ENCODE peak calls at places on chromosomes 11 and 22, in five cellular contexts. L is fibroblast of pulmonary artery, K is HFF-Myc, U is fibroblast of mammary gland, Y is prostate gland. N is an unnamed sample.

GRCh38 chr22:46022881-46023512 is 46.0 kb upstream of the WNT7B start:
- DNase-seq in L (no peak), K (no peak), U (no peak), Y (no peak), N (no peak)

GRCh38 chr11:2975594-2975993 is 16.5 kb downstream of the NAP1L4 start:
- DNase-seq in L (peak), K (no peak), U (peak), Y (peak), N (peak)

GRCh38 chr22:20153945-20154344 is 3.1 kb upstream of the CCDC188 start:
- DNase-seq in L (no peak), K (no peak), U (no peak), Y (no peak), N (no peak)

GRCh38 chr11:37449146-37449545 is 851.1 kb upstream of the RAG2 start:
- DNase-seq in L (peak), K (peak), U (peak), Y (no peak), N (peak)

GRCh38 chr11:69427337-69427736 is 54.1 kb upstream of the LINC01488 start:
- DNase-seq in L (no peak), K (no peak), U (no peak), Y (no peak), N (no peak)

GRCh38 chr11:26947379-26947844 is 46.5 kb upstream of the FIBIN start:
- DNase-seq in L (peak), K (peak), U (peak), Y (peak), N (peak)

GRCh38 chr11:74771139-74771538 is 22.5 kb downstream of the RNF169 start:
- DNase-seq in L (no peak), K (no peak), U (no peak), Y (no peak), N (no peak)

GRCh38 chr22:43859176-43859575 is 3.1 kb downstream of the SULT4A1 start:
- DNase-seq in L (no peak), K (no peak), U (no peak), Y (no peak), N (no peak)

GRCh38 chr22:46003271-46004091 is 26.5 kb upstream of the WNT7B start:
- DNase-seq in L (no peak), K (no peak), U (peak), Y (no peak), N (no peak)

GRCh38 chr11:92325416-92325815 is 100.8 kb downstream of the FAT3 start:
- DNase-seq in L (no peak), K (no peak), U (no peak), Y (no peak), N (no peak)

GRCh38 chr11:68615657-68616056 is 68.7 kb upstream of the GAL start:
- DNase-seq in L (no peak), K (no peak), U (no peak), Y (no peak), N (no peak)

GRCh38 chr11:2156416-2157182 is 4.4 kb downstream of the INS start:
- DNase-seq in L (peak), K (no peak), U (peak), Y (peak), N (peak)

GRCh38 chr22:46178755-46179505 is 28.6 kb downstream of the PPARA start:
- DNase-seq in L (no peak), K (no peak), U (no peak), Y (no peak), N (no peak)

GRCh38 chr11:33387996-33388395 is 130.8 kb downstream of the HIPK3 start:
- DNase-seq in L (no peak), K (no peak), U (no peak), Y (no peak), N (no peak)

GRCh38 chr11:47467372-47467771 is 18.4 kb upstream of the RAPSN start:
- DNase-seq in L (no peak), K (no peak), U (no peak), Y (peak), N (no peak)

GRCh38 chr11:79440451-79441158 is at the start of gene TENM4:
- DNase-seq in L (peak), K (no peak), U (peak), Y (peak), N (peak)

GRCh38 chr22:24555160-24555495 is 190 bp upstream of the GUCD1 start:
- DNase-seq in L (peak), K (peak), U (peak), Y (peak), N (peak)

GRCh38 chr11:35714882-35715612 is 52.5 kb downstream of the TRIM44 start:
- DNase-seq in L (peak), K (peak), U (peak), Y (no peak), N (peak)

GRCh38 chr11:80958414-80958813 is 1517.6 kb upstream of the TENM4 start:
- DNase-seq in L (peak), K (no peak), U (peak), Y (peak), N (peak)

GRCh38 chr22:44357296-44357961 is 44.7 kb upstream of the SHISAL1 start:
- DNase-seq in L (no peak), K (no peak), U (no peak), Y (no peak), N (no peak)

GRCh38 chr11:123235687-123236261 is 40.7 kb upstream of the CLMP start:
- DNase-seq in L (peak), K (no peak), U (peak), Y (no peak), N (peak)

GRCh38 chr11:68020575-68020974 is 9.9 kb upstream of the NDUFS8 start:
- DNase-seq in L (peak), K (no peak), U (no peak), Y (no peak), N (no peak)

GRCh38 chr11:46050065-46050464 is 71.2 kb downstream of the PHF21A start:
- DNase-seq in L (peak), K (peak), U (peak), Y (peak), N (peak)

GRCh38 chr11:21654091-21654490 is 538.8 kb upstream of the ANO5 start:
- DNase-seq in L (no peak), K (no peak), U (no peak), Y (no peak), N (no peak)

GRCh38 chr11:12075822-12076821 is 34.3 kb upstream of the MICAL2 start:
- DNase-seq in L (peak), K (peak), U (peak), Y (no peak), N (peak)

GRCh38 chr22:50606126-50606525 is 5.5 kb downstream of the MAPK8IP2 start:
- DNase-seq in L (no peak), K (no peak), U (no peak), Y (no peak), N (no peak)

GRCh38 chr22:32245042-32245441 is 10.1 kb downstream of the SLC5A4 start:
- DNase-seq in L (no peak), K (no peak), U (no peak), Y (no peak), N (no peak)

GRCh38 chr22:29044657-29045176 is 16.9 kb downstream of the C22orf31 start:
- DNase-seq in L (peak), K (peak), U (peak), Y (no peak), N (peak)

GRCh38 chr11:106858200-106858599 is 160.1 kb downstream of the GUCY1A2 start:
- DNase-seq in L (no peak), K (no peak), U (no peak), Y (no peak), N (no peak)

GRCh38 chr11:8060801-8061554 is 20.0 kb upstream of the TUB start:
- DNase-seq in L (peak), K (no peak), U (peak), Y (no peak), N (peak)

GRCh38 chr22:48404801-48405447 is 1422.7 kb downstream of the BRD1 start:
- DNase-seq in L (no peak), K (no peak), U (no peak), Y (no peak), N (no peak)

GRCh38 chr22:41996826-41997225 is 1.8 kb upstream of the WBP2NL start:
- DNase-seq in L (no peak), K (no peak), U (no peak), Y (no peak), N (no peak)

GRCh38 chr22:45077286-45077685 is 67.5 kb upstream of the PHF21B start:
- DNase-seq in L (no peak), K (no peak), U (no peak), Y (no peak), N (no peak)

GRCh38 chr22:40518840-40519239 is 117.7 kb downstream of the MRTFA start:
- DNase-seq in L (no peak), K (no peak), U (no peak), Y (no peak), N (no peak)

GRCh38 chr22:38271101-38271500 is 1.7 kb downstream of the TMEM184B start:
- DNase-seq in L (no peak), K (no peak), U (no peak), Y (no peak), N (no peak)
- H3K4me3 ChIP-seq in L (peak), K (peak), U (no peak), Y (no peak), N (no peak)

GRCh38 chr22:17375914-17376614 is 6.8 kb downstream of the CECR2 start:
- DNase-seq in L (no peak), K (no peak), U (no peak), Y (no peak), N (no peak)

GRCh38 chr22:17376950-17377349 is 7.7 kb downstream of the CECR2 start:
- DNase-seq in L (no peak), K (no peak), U (no peak), Y (no peak), N (no peak)

GRCh38 chr22:17381237-17381913 is 12.1 kb downstream of the CECR2 start:
- DNase-seq in L (no peak), K (no peak), U (no peak), Y (no peak), N (no peak)

GRCh38 chr22:17380711-17381087 is 11.4 kb downstream of the CECR2 start:
- DNase-seq in L (no peak), K (no peak), U (no peak), Y (no peak), N (no peak)

DNA sequence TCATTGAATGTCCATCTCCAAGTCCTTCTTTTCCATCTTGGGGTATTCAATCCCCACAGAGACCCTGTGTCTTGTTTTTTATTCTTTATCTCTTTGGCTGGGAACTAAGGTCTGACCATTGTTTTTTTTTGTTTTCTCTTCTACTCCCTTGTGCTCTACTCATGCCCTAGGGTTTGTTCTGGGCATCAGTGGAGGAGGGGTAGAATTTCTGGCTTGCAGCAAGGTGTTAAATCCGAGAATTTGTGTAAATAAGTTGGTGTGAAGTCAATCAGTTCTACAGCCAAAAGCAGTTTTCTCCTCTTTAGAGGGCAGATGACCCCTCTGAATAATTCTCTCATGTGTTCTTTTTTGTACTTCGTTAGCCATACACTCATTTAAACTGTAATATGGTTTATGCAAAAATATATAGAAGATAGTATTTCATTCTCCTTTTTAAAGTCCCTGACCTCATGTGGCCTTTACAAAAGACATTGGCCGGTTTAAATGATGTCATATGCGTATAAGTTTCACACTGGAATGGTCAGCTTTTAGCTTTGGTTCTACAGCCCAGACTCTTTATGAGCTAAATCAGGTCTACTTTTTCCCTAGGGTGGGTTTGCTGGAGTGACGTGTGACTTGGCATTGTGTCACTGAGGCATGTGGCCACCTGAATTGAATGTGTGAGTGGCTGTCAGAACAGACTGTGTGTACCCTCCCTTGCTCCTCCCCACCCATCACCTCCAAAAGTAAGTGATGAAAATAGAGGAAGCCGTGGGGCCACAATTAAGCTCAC is 10.9 kb downstream of the CECR2 start:
- DNase-seq in L (no peak), K (no peak), U (no peak), Y (no peak), N (no peak)
- TF ChIP-seq CTCF in L (no peak), K (no peak), U (no peak), Y (no peak), N (no peak)

GRCh38 chr11:65113361-65113756 is 1.7 kb downstream of the TM7SF2 start:
- DNase-seq in L (no peak), K (no peak), U (no peak), Y (no peak), N (no peak)

GRCh38 chr11:65111537-65112225 is at the start of gene TM7SF2:
- DNase-seq in L (peak), K (no peak), U (peak), Y (peak), N (peak)

GRCh38 chr11:65113839-65114238 is 2.2 kb downstream of the TM7SF2 start:
- DNase-seq in L (no peak), K (no peak), U (no peak), Y (no peak), N (no peak)

GRCh38 chr11:65112226-65112550 is 516 bp downstream of the TM7SF2 start:
- DNase-seq in L (no peak), K (no peak), U (no peak), Y (no peak), N (no peak)

GRCh38 chr11:65112551-65113360 is 1.1 kb downstream of the TM7SF2 start:
- DNase-seq in L (peak), K (no peak), U (no peak), Y (no peak), N (peak)
- H3K4me3 ChIP-seq in L (peak), K (peak), U (peak), Y (peak), N (peak)

GRCh38 chr11:5891216-5891800 is 1.7 kb upstream of the OR52E5 start:
- DNase-seq in L (peak), K (no peak), U (peak), Y (no peak), N (peak)
- TF ChIP-seq CTCF in L (peak), K (no peak), U (peak), Y (no peak), N (peak)

GRCh38 chr11:77909277-77909676 is 85.2 kb downstream of the INTS4 start:
- DNase-seq in L (no peak), K (no peak), U (no peak), Y (no peak), N (no peak)

DNA sequence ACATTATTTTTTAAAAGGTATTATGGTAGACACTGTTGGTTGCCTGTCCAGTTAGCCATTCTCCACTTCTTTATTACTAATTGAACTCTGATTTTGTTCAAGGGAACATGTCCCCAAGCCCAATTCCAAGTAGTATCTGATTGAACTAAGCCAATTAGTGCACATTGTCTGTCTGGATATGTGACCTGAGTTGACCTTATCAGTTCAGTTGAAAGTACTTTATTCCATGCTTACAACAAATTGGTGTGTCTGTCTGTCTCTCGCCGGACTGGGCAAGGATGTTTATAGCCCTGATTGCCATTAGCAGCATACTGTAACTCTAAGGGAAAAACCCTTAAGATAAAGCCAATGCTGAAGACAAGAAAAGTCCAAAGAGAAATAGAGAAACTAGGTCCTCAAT is 85.6 kb downstream of the INTS4 start:
- DNase-seq in L (no peak), K (no peak), U (no peak), Y (no peak), N (no peak)
- H3K4me3 ChIP-seq in L (no peak), K (no peak), U (no peak), Y (no peak), N (no peak)

DNA sequence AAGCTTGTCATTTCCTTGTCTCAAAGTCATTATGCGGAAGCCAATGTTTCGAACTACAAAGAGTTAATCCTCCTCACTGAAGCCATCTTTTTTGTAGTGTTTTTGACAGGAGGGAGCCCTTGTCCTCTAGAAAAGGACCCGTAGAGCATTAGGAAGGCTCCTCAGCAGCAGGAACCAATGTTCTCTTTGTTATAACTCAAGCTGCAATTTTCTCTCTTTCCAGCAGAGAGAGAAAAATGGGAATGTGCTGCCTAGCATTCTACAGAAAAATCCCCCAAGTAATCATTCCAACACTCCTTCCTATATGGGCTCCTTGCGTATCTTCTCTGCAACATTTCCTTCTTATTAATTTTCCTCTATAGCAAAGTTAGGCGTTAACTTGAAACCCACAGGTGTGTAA is 30.6 kb downstream of the SC5D start:
- DNase-seq in L (no peak), K (no peak), U (no peak), Y (no peak), N (no peak)
- TF ChIP-seq CTCF in L (no peak), K (no peak), U (no peak), Y (no peak), N (no peak)